ENCODE peak calls at places on chromosomes 7 and 10, in nine cellular contexts. One of them, this sample, is unnamed.

GRCh38 chr10:62584216-62584615 is 210.0 kb downstream of the ZNF365 start:
- DNase-seq in retinal pigment epithelial cell: no peak
- DNase-seq in BJ: peak
- DNase-seq in A673: no peak
- DNase-seq in adrenal gland: no peak
- DNase-seq in A549: no peak
- DNase-seq in transverse colon: no peak
- DNase-seq in HCT116: no peak
- DNase-seq in fibroblast of mammary gland: peak
- DNase-seq in this sample: no peak

GRCh38 chr10:68628576-68629127 is 68.5 kb downstream of the TET1 start:
- DNase-seq in adrenal gland: no peak
- DNase-seq in retinal pigment epithelial cell: no peak
- DNase-seq in fibroblast of mammary gland: no peak
- DNase-seq in A673: no peak
- DNase-seq in BJ: no peak
- DNase-seq in HCT116: no peak
- DNase-seq in A549: no peak
- DNase-seq in transverse colon: peak
- DNase-seq in this sample: no peak

GRCh38 chr10:23604613-23605012 is 165.7 kb downstream of the OTUD1 start:
- DNase-seq in transverse colon: no peak
- DNase-seq in adrenal gland: no peak
- DNase-seq in A673: no peak
- DNase-seq in BJ: no peak
- DNase-seq in A549: no peak
- DNase-seq in retinal pigment epithelial cell: no peak
- DNase-seq in fibroblast of mammary gland: no peak
- DNase-seq in HCT116: no peak
- DNase-seq in this sample: peak

GRCh38 chr10:46094931-46095755 is 49.1 kb upstream of the MSMB start:
- DNase-seq in HCT116: no peak
- DNase-seq in BJ: no peak
- DNase-seq in A549: no peak
- DNase-seq in transverse colon: no peak
- DNase-seq in adrenal gland: no peak
- DNase-seq in retinal pigment epithelial cell: no peak
- DNase-seq in A673: peak
- DNase-seq in fibroblast of mammary gland: no peak
- DNase-seq in this sample: no peak

GRCh38 chr7:150365673-150366398 is 2.8 kb upstream of the REPIN1 start:
- DNase-seq in A673: no peak
- DNase-seq in A549: no peak
- DNase-seq in BJ: no peak
- DNase-seq in transverse colon: no peak
- DNase-seq in fibroblast of mammary gland: no peak
- DNase-seq in retinal pigment epithelial cell: no peak
- DNase-seq in HCT116: no peak
- DNase-seq in adrenal gland: no peak
- DNase-seq in this sample: no peak

GRCh38 chr7:27098493-27099223 is 2.9 kb upstream of the HOXA1 start:
- DNase-seq in transverse colon: peak
- DNase-seq in adrenal gland: peak
- DNase-seq in fibroblast of mammary gland: peak
- DNase-seq in A549: no peak
- DNase-seq in retinal pigment epithelial cell: no peak
- DNase-seq in HCT116: no peak
- DNase-seq in BJ: no peak
- DNase-seq in A673: no peak
- DNase-seq in this sample: no peak

GRCh38 chr10:96747734-96748550 is 27.6 kb upstream of the PIK3AP1 start:
- DNase-seq in A673: no peak
- DNase-seq in transverse colon: no peak
- DNase-seq in HCT116: no peak
- DNase-seq in adrenal gland: no peak
- DNase-seq in A549: no peak
- DNase-seq in BJ: no peak
- DNase-seq in fibroblast of mammary gland: no peak
- DNase-seq in retinal pigment epithelial cell: no peak
- DNase-seq in this sample: no peak

GRCh38 chr10:125014984-125015944 is 73.3 kb downstream of the ZRANB1 start:
- DNase-seq in adrenal gland: no peak
- DNase-seq in retinal pigment epithelial cell: no peak
- DNase-seq in HCT116: no peak
- DNase-seq in transverse colon: no peak
- DNase-seq in BJ: no peak
- DNase-seq in A549: no peak
- DNase-seq in fibroblast of mammary gland: no peak
- DNase-seq in A673: no peak
- DNase-seq in this sample: no peak

GRCh38 chr7:135321556-135321955 is 87.9 kb downstream of the STRA8 start:
- DNase-seq in retinal pigment epithelial cell: no peak
- DNase-seq in fibroblast of mammary gland: peak
- DNase-seq in BJ: no peak
- DNase-seq in A549: no peak
- DNase-seq in transverse colon: no peak
- DNase-seq in A673: peak
- DNase-seq in HCT116: no peak
- DNase-seq in adrenal gland: no peak
- DNase-seq in this sample: no peak

GRCh38 chr10:6234371-6234770 is 31.6 kb downstream of the PFKFB3 start:
- DNase-seq in BJ: no peak
- DNase-seq in retinal pigment epithelial cell: no peak
- DNase-seq in A673: no peak
- DNase-seq in adrenal gland: no peak
- DNase-seq in fibroblast of mammary gland: no peak
- DNase-seq in HCT116: no peak
- DNase-seq in A549: no peak
- DNase-seq in transverse colon: no peak
- DNase-seq in this sample: no peak

GRCh38 chr7:121244120-121244865 is 84.5 kb upstream of the WNT16 start:
- DNase-seq in transverse colon: no peak
- DNase-seq in retinal pigment epithelial cell: no peak
- DNase-seq in A549: no peak
- DNase-seq in HCT116: no peak
- DNase-seq in fibroblast of mammary gland: no peak
- DNase-seq in BJ: no peak
- DNase-seq in adrenal gland: no peak
- DNase-seq in A673: no peak
- DNase-seq in this sample: no peak

GRCh38 chr10:81920213-81920829 is 45.3 kb downstream of the NRG3 start:
- DNase-seq in fibroblast of mammary gland: no peak
- DNase-seq in HCT116: no peak
- DNase-seq in transverse colon: no peak
- DNase-seq in adrenal gland: no peak
- DNase-seq in BJ: no peak
- DNase-seq in retinal pigment epithelial cell: no peak
- DNase-seq in A673: no peak
- DNase-seq in A549: peak
- DNase-seq in this sample: no peak

GRCh38 chr10:74645681-74646080 is 180.7 kb upstream of the KAT6B start:
- DNase-seq in A549: no peak
- DNase-seq in fibroblast of mammary gland: no peak
- DNase-seq in retinal pigment epithelial cell: no peak
- DNase-seq in BJ: no peak
- DNase-seq in adrenal gland: no peak
- DNase-seq in HCT116: no peak
- DNase-seq in transverse colon: no peak
- DNase-seq in A673: no peak
- DNase-seq in this sample: no peak

GRCh38 chr10:13700461-13701144 is 113.8 kb downstream of the PRPF18 start:
- DNase-seq in BJ: no peak
- DNase-seq in adrenal gland: no peak
- DNase-seq in transverse colon: no peak
- DNase-seq in fibroblast of mammary gland: no peak
- DNase-seq in A673: no peak
- DNase-seq in A549: no peak
- DNase-seq in HCT116: no peak
- DNase-seq in retinal pigment epithelial cell: no peak
- DNase-seq in this sample: no peak

GRCh38 chr7:2358968-2359527 is 4.4 kb downstream of the EIF3B start:
- DNase-seq in HCT116: no peak
- DNase-seq in transverse colon: no peak
- DNase-seq in A673: peak
- DNase-seq in adrenal gland: no peak
- DNase-seq in BJ: no peak
- DNase-seq in retinal pigment epithelial cell: no peak
- DNase-seq in A549: no peak
- DNase-seq in fibroblast of mammary gland: no peak
- DNase-seq in this sample: no peak

GRCh38 chr7:48337012-48337621 is 165.9 kb downstream of the ABCA13 start:
- DNase-seq in BJ: no peak
- DNase-seq in HCT116: no peak
- DNase-seq in adrenal gland: peak
- DNase-seq in transverse colon: no peak
- DNase-seq in retinal pigment epithelial cell: peak
- DNase-seq in fibroblast of mammary gland: peak
- DNase-seq in A673: peak
- DNase-seq in A549: peak
- DNase-seq in this sample: no peak

GRCh38 chr7:25068814-25069213 is 56.2 kb downstream of the CYCS start:
- DNase-seq in adrenal gland: no peak
- DNase-seq in retinal pigment epithelial cell: no peak
- DNase-seq in HCT116: no peak
- DNase-seq in A549: no peak
- DNase-seq in fibroblast of mammary gland: peak
- DNase-seq in transverse colon: no peak
- DNase-seq in A673: no peak
- DNase-seq in BJ: no peak
- DNase-seq in this sample: no peak

GRCh38 chr10:93771354-93771753 is 13.6 kb downstream of the LGI1 start:
- DNase-seq in adrenal gland: no peak
- DNase-seq in BJ: no peak
- DNase-seq in A673: no peak
- DNase-seq in fibroblast of mammary gland: no peak
- DNase-seq in transverse colon: no peak
- DNase-seq in HCT116: no peak
- DNase-seq in A549: no peak
- DNase-seq in retinal pigment epithelial cell: no peak
- DNase-seq in this sample: no peak

GRCh38 chr10:17836917-17837316 is 27.8 kb downstream of the MRC1 start:
- DNase-seq in A549: peak
- DNase-seq in HCT116: no peak
- DNase-seq in A673: peak
- DNase-seq in retinal pigment epithelial cell: peak
- DNase-seq in fibroblast of mammary gland: peak
- DNase-seq in transverse colon: peak
- DNase-seq in BJ: no peak
- DNase-seq in adrenal gland: peak
- DNase-seq in this sample: no peak

GRCh38 chr10:44878704-44879530 is 32.2 kb upstream of the TMEM72 start:
- DNase-seq in fibroblast of mammary gland: peak
- DNase-seq in HCT116: no peak
- DNase-seq in adrenal gland: peak
- DNase-seq in A673: peak
- DNase-seq in retinal pigment epithelial cell: no peak
- DNase-seq in transverse colon: peak
- DNase-seq in A549: peak
- DNase-seq in BJ: peak
- DNase-seq in this sample: peak

GRCh38 chr10:23448802-23449570 is 10.1 kb downstream of the OTUD1 start:
- DNase-seq in transverse colon: no peak
- DNase-seq in HCT116: no peak
- DNase-seq in BJ: no peak
- DNase-seq in adrenal gland: no peak
- DNase-seq in retinal pigment epithelial cell: no peak
- DNase-seq in A549: no peak
- DNase-seq in A673: peak
- DNase-seq in fibroblast of mammary gland: no peak
- DNase-seq in this sample: no peak

DNA sequence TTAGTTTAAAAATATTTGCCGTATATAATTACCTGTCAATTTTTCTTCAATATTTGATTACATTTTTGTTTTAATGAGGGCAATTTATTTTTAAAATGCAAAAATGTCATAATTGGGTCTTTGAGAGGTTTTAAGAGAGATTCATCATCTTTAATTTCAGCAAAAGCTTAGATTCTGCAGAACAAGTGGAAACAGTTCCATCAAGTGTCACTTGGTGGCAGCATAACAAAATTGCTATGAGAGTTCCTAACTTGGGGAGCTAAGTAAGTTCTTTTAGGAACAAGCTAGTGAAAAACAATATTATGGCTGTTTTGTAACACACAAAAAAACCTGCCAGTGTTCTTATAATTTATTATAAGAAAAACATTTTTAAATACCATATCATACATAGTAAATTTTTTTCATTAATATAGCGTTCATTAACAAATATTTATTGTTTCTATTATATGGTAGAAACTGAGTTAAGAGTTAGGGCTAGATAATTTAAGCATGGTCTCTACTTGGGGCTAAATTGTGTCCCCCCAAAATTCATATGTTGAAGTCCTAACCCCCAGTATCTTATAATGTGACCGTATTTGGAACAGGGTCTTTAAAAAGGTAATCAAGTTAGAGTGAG is 155.2 kb downstream of the MAGI2 start:
- DNase-seq in adrenal gland: peak
- DNase-seq in fibroblast of mammary gland: peak
- DNase-seq in A673: peak
- DNase-seq in HCT116: peak
- DNase-seq in transverse colon: no peak
- DNase-seq in A549: peak
- DNase-seq in BJ: peak
- DNase-seq in retinal pigment epithelial cell: no peak
- DNase-seq in this sample: no peak
- TF ChIP-seq CTCF in adrenal gland: peak
- TF ChIP-seq CTCF in fibroblast of mammary gland: peak
- TF ChIP-seq CTCF in A673: peak
- TF ChIP-seq CTCF in HCT116: peak
- TF ChIP-seq CTCF in transverse colon: peak
- TF ChIP-seq CTCF in A549: peak
- TF ChIP-seq CTCF in BJ: peak
- TF ChIP-seq CTCF in retinal pigment epithelial cell: peak
- TF ChIP-seq CTCF in this sample: peak

GRCh38 chr10:123890761-123891146 is 853 bp downstream of the CPXM2 start:
- DNase-seq in BJ: no peak
- DNase-seq in transverse colon: no peak
- DNase-seq in adrenal gland: no peak
- DNase-seq in HCT116: no peak
- DNase-seq in A673: no peak
- DNase-seq in A549: no peak
- DNase-seq in fibroblast of mammary gland: no peak
- DNase-seq in retinal pigment epithelial cell: no peak
- DNase-seq in this sample: no peak
- H3K4me3 ChIP-seq in BJ: peak
- H3K4me3 ChIP-seq in transverse colon: peak
- H3K4me3 ChIP-seq in adrenal gland: no peak
- H3K4me3 ChIP-seq in HCT116: no peak
- H3K4me3 ChIP-seq in A673: no peak
- H3K4me3 ChIP-seq in A549: no peak
- H3K4me3 ChIP-seq in fibroblast of mammary gland: no peak
- H3K4me3 ChIP-seq in retinal pigment epithelial cell: peak
- H3K4me3 ChIP-seq in this sample: no peak

GRCh38 chr10:71010730-71011129 is 122.4 kb upstream of the PCBD1 start:
- DNase-seq in HCT116: no peak
- DNase-seq in adrenal gland: no peak
- DNase-seq in fibroblast of mammary gland: no peak
- DNase-seq in retinal pigment epithelial cell: no peak
- DNase-seq in A673: no peak
- DNase-seq in A549: no peak
- DNase-seq in transverse colon: no peak
- DNase-seq in BJ: no peak
- DNase-seq in this sample: no peak
- TF ChIP-seq CTCF in HCT116: no peak
- TF ChIP-seq CTCF in adrenal gland: no peak
- TF ChIP-seq CTCF in fibroblast of mammary gland: no peak
- TF ChIP-seq CTCF in retinal pigment epithelial cell: peak
- TF ChIP-seq CTCF in A673: no peak
- TF ChIP-seq CTCF in A549: no peak
- TF ChIP-seq CTCF in transverse colon: no peak
- TF ChIP-seq CTCF in BJ: no peak
- TF ChIP-seq CTCF in this sample: no peak

GRCh38 chr7:1175967-1176851 is 16.2 kb upstream of the ZFAND2A start:
- DNase-seq in fibroblast of mammary gland: peak
- DNase-seq in BJ: no peak
- DNase-seq in A673: peak
- DNase-seq in HCT116: peak
- DNase-seq in A549: peak
- DNase-seq in transverse colon: peak
- DNase-seq in adrenal gland: peak
- DNase-seq in retinal pigment epithelial cell: no peak
- DNase-seq in this sample: no peak
- H3K4me3 ChIP-seq in fibroblast of mammary gland: peak
- H3K4me3 ChIP-seq in BJ: peak
- H3K4me3 ChIP-seq in A673: peak
- H3K4me3 ChIP-seq in HCT116: peak
- H3K4me3 ChIP-seq in A549: peak
- H3K4me3 ChIP-seq in transverse colon: no peak
- H3K4me3 ChIP-seq in adrenal gland: no peak
- H3K4me3 ChIP-seq in retinal pigment epithelial cell: peak
- H3K4me3 ChIP-seq in this sample: peak

This sample was measured in epithelial cell of proximal tubule.